ENCODE peak calls at places on chromosomes 5 and 9, in four cellular contexts. O, Y, R and A are unnamed samples. For H3K36me3, the result is how much of the 10 kb centered on the place peaks cover.

GRCh38 chr5:45642370-45642769 is 53.8 kb downstream of the HCN1 start:
- DNase-seq in O (no peak), R (no peak), Y (no peak), A (no peak)

GRCh38 chr5:90020575-90021535 is 388.7 kb downstream of the CETN3 start:
- DNase-seq in Y (no peak), O (no peak), R (peak), A (peak)

GRCh38 chr9:14710804-14711203 is 11.7 kb downstream of the CER1 start:
- DNase-seq in Y (no peak), R (peak), O (no peak), A (peak)

GRCh38 chr5:76870046-76870445 is 20.2 kb downstream of the S100Z start:
- DNase-seq in Y (no peak), R (no peak), O (no peak), A (peak)

GRCh38 chr5:55411881-55412280 is 104.1 kb downstream of the MTREX start:
- DNase-seq in O (no peak), R (no peak), Y (no peak), A (no peak)

GRCh38 chr5:143037071-143037470 is 266.9 kb downstream of the ARHGAP26 start:
- DNase-seq in R (no peak), O (no peak), Y (no peak), A (peak)

GRCh38 chr9:72557549-72557948 is 36.1 kb downstream of the TMC1 start:
- DNase-seq in Y (no peak), R (peak), O (no peak), A (peak)

GRCh38 chr5:82109013-82109412 is 137.2 kb downstream of the ATG10 start:
- DNase-seq in O (no peak), R (no peak), Y (no peak), A (no peak)

GRCh38 chr9:123326662-123327093 is 29.3 kb upstream of the CRB2 start:
- DNase-seq in R (peak), O (no peak), Y (no peak), A (no peak)

GRCh38 chr5:42026446-42026845 is 101.4 kb downstream of the FBXO4 start:
- DNase-seq in R (no peak), O (no peak), Y (no peak), A (no peak)

GRCh38 chr9:6105738-6106137 is 90.3 kb upstream of the RANBP6 start:
- DNase-seq in O (no peak), R (no peak), Y (no peak), A (no peak)

GRCh38 chr9:112299514-112299913 is 33.9 kb downstream of the PTBP3 start:
- DNase-seq in R (peak), Y (no peak), O (no peak), A (peak)

GRCh38 chr9:123081824-123082223 is 48.4 kb downstream of the GPR21 start:
- DNase-seq in O (no peak), R (peak), Y (no peak), A (peak)

GRCh38 chr9:105038057-105038456 is 110.1 kb upstream of the ABCA1 start:
- DNase-seq in Y (no peak), R (no peak), O (no peak), A (no peak)

GRCh38 chr5:97979740-97980139 is 793.7 kb upstream of the RGMB start:
- DNase-seq in Y (no peak), R (peak), O (no peak), A (no peak)

GRCh38 chr5:143497749-143498148 is 94.3 kb upstream of the NR3C1 start:
- DNase-seq in Y (no peak), R (no peak), O (no peak), A (no peak)

GRCh38 chr5:55154893-55155292 is 5.1 kb upstream of the GPX8 start:
- DNase-seq in R (peak), O (no peak), Y (no peak), A (peak)

GRCh38 chr5:35816881-35817521 is 39.7 kb upstream of the IL7R start:
- DNase-seq in R (no peak), Y (no peak), O (no peak), A (no peak)

GRCh38 chr9:70835323-70835722 is 286.1 kb downstream of the TRPM3 start:
- DNase-seq in R (peak), O (no peak), Y (no peak), A (peak)

GRCh38 chr5:156879665-156880285 is 29.7 kb downstream of the PPP1R2B start:
- DNase-seq in O (no peak), Y (no peak), R (no peak), A (no peak)

GRCh38 chr9:136011703-136012496 is 50.7 kb upstream of the UBAC1 start:
- DNase-seq in R (peak), O (peak), Y (no peak), A (no peak)

GRCh38 chr5:139197710-139198669 is at the start of gene SIL1:
- DNase-seq in O (peak), R (peak), Y (peak), A (peak)

GRCh38 chr5:16131878-16132277 is 47.7 kb downstream of the MARCHF11 start:
- DNase-seq in O (no peak), Y (no peak), R (no peak), A (no peak)

GRCh38 chr5:110339399-110339798 is 387.1 kb downstream of the TMEM232 start:
- DNase-seq in O (no peak), R (no peak), Y (no peak), A (no peak)

GRCh38 chr9:113302792-113303418 is at the start of gene RNF183:
- DNase-seq in Y (no peak), O (no peak), R (no peak), A (peak)

GRCh38 chr5:57784106-57784505 is 301.5 kb upstream of the ACTBL2 start:
- DNase-seq in R (peak), Y (no peak), O (no peak), A (peak)

GRCh38 chr5:43192558-43193170 is 639 bp downstream of the NIM1K start:
- DNase-seq in Y (no peak), R (peak), O (peak), A (peak)

GRCh38 chr9:31683126-31683525 is 701.3 kb upstream of the ACO1 start:
- DNase-seq in Y (no peak), O (no peak), R (no peak), A (no peak)

GRCh38 chr5:65334077-65334476 is 147.6 kb downstream of the ADAMTS6 start:
- DNase-seq in R (no peak), O (no peak), Y (no peak), A (peak)

GRCh38 chr5:72013741-72014703 is 93.3 kb upstream of the MAP1B start:
- DNase-seq in Y (no peak), O (no peak), R (peak), A (peak)

GRCh38 chr9:126791406-126792230 is 13.2 kb upstream of the ZBTB43 start:
- DNase-seq in Y (no peak), R (peak), O (no peak), A (peak)

GRCh38 chr5:170470808-170471404 is 32.9 kb upstream of the KCNIP1 start:
- DNase-seq in Y (no peak), O (no peak), R (no peak), A (no peak)

GRCh38 chr9:69916950-69917349 is 96.3 kb downstream of the CFAP95 start:
- DNase-seq in Y (no peak), O (no peak), R (no peak), A (peak)

GRCh38 chr9:101592788-101593187 is 2.0 kb downstream of the PPP3R2 start:
- DNase-seq in R (no peak), Y (no peak), O (no peak), A (peak)

GRCh38 chr9:133760713-133761290 is 22.6 kb upstream of the SARDH start:
- DNase-seq in Y (no peak), O (no peak), R (no peak), A (no peak)
- H3K4me3 ChIP-seq in Y (no peak), O (no peak), R (no peak), A (no peak)

DNA sequence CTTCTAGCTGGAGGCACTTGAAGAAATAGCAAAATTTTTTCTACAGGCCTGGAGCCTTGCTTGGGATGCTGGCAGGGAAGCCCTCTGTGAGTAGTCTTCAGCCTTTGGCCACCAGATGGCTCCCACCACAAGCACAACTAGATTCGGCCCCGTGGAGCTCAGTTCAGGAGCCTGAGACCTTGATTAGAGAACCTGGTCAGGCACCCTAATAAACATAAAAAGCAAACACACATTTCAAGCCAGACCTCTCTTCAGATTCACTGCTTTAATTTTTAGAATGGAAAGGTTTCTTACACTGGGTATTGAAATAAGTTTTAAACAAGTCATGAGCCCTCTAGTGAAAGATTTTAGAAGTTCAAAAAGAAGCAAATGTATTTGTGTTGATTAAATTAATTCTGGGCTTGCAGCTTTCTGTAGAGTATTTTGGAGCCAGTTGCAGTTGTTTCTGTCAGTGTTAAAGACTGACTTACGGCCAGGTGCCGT is 41.4 kb downstream of the GLRX start:
- DNase-seq in R (peak), O (peak), Y (peak), A (peak)
- TF ChIP-seq CTCF in R (peak), O (peak), Y (peak), A (peak)

GRCh38 chr9:98403715-98404114 is 148.3 kb upstream of the TBC1D2 start:
- DNase-seq in R (no peak), Y (no peak), O (no peak), A (no peak)

GRCh38 chr9:98401140-98402025 is 145.9 kb upstream of the TBC1D2 start:
- DNase-seq in R (peak), O (no peak), Y (no peak), A (no peak)

GRCh38 chr9:98404157-98404695 is 148.8 kb upstream of the TBC1D2 start:
- DNase-seq in O (no peak), Y (no peak), R (no peak), A (no peak)

GRCh38 chr9:98399950-98400683 is 144.7 kb upstream of the TBC1D2 start:
- DNase-seq in R (no peak), O (no peak), Y (no peak), A (peak)

DNA sequence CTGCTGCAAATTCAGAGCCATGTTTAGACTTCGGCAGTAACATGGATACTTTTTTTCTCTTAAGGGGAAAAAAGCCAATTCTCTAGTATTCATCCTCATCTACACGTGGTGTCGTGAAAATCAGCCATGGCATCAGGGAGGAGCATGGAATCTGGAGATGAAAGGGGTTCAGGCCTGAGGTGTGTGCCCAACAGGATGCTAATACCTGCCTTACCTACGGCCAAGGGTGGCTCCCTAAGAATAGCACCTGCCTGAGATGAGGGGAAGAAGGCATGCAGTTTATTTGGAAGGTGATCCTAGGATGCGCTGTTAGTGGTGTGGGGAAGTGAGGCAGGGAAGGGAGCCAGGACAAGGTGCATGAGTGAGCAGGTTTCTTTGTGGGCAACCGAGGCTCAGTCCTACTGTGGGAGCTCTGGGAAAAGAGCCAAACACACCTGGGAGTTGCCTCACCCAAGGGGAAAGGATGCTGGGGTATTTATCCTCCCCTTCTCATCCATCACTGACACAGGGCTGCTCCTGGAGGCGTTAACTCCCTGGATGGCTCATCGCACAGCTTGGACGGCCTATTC is 146.9 kb upstream of the TBC1D2 start:
- DNase-seq in Y (no peak), R (no peak), O (no peak), A (no peak)
- H3K36me3 ChIP-seq in Y (under half), R (under half), O (under half), A (under half)

DNA sequence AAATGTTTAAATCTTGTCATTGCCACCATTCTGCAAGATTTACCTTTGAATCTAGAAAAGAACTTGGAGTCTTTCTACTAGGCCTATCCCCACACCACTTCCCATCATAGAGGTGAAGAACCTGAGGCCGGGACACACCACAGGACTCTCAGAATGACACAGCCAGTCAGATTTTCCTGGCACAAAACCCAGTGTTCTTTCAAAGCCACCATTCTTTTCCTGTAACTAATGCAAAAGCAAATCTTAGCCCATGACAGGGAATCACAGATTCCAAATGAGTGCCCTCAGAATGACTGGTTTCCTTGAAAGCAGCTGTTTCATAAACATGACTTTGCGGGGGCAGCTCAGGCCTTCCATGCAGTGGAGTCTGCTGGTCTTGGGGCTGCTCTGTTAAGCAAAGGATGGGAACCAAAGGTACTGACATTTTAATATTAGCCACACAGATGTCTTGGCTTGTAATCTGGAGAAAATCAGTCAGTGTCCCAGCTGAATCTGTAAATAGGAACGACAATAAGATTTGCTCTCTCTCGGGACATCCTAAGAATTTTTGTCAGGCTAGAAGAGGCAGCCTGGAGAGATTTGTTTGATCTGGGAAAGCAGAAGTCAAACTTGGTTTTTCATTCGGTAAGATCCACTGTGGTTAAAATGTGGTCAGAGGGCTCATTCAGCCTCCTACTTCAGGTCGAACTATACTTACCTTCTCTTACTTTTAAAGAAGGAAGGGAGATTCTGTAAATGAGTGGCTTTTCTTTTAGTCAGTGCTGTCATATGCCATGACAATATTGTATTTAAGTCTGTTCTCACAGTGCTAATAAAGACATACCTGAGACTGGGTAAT is 115.1 kb downstream of the PALM2AKAP2 start:
- DNase-seq in O (no peak), R (peak), Y (no peak), A (no peak)
- H3K4me3 ChIP-seq in O (no peak), R (no peak), Y (no peak), A (no peak)

DNA sequence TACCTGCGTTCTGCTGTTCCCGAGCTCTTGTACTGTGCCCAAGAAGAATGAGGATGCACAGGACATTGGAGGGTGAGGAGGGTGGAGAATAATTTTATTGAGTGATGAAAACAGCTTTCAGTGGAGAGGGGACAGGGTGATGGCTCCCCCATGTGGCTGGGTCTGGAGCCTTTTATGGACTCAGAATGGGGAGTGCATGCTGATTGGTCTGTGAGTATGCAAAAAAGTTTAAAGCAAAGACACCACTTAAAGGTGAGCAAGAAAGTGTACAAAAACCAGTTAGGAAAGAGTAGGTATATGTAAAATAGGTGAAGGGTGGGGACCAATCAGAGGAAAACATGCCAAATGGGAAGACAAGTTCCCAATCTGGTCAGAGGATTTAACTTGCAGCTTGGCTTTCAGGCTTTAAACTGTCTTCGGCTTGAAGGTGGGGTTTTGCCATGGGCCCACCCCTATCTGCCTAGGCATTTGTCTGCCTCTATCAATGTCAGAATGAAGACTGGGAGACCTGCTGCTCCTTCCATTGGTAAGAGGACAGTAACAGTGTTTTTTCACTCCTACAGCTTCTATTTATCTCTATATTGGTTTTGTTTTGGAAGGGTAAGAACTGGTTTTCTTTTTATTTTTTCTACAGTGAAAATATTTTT is 118.0 kb upstream of the RAI14 start:
- DNase-seq in R (peak), Y (no peak), O (no peak), A (peak)
- TF ChIP-seq CTCF in R (peak), Y (no peak), O (no peak), A (peak)

GRCh38 chr5:132877466-132877865 is 4.0 kb downstream of the LEAP2 start:
- DNase-seq in O (no peak), Y (no peak), R (no peak), A (no peak)
- H3K36me3 ChIP-seq in O (under half), Y (under half), R (under half), A (under half)